ENCODE peak calls at places on chromosomes 2 and 18, in five cellular contexts. One of them, this sample, is unnamed.

GRCh38 chr2:12131975-12132374 is 385.5 kb downstream of the LPIN1 start:
- DNase-seq in esophagus squamous epithelium: no peak
- DNase-seq in uterus: peak
- DNase-seq in prostate gland: no peak
- DNase-seq in tibial nerve: no peak
- DNase-seq in this sample: no peak

GRCh38 chr18:70705831-70706416 is 417.1 kb downstream of the SOCS6 start:
- DNase-seq in esophagus squamous epithelium: no peak
- DNase-seq in prostate gland: no peak
- DNase-seq in uterus: no peak
- DNase-seq in tibial nerve: no peak
- DNase-seq in this sample: no peak

GRCh38 chr2:6773007-6773693 is 92.6 kb downstream of the CMPK2 start:
- DNase-seq in tibial nerve: no peak
- DNase-seq in prostate gland: peak
- DNase-seq in esophagus squamous epithelium: no peak
- DNase-seq in uterus: no peak
- DNase-seq in this sample: peak

GRCh38 chr18:62418258-62418657 is 93.1 kb downstream of the TNFRSF11A start:
- DNase-seq in uterus: no peak
- DNase-seq in tibial nerve: no peak
- DNase-seq in prostate gland: no peak
- DNase-seq in esophagus squamous epithelium: no peak
- DNase-seq in this sample: peak

GRCh38 chr2:70919672-70920366 is 15.9 kb upstream of the ATP6V1B1 start:
- DNase-seq in tibial nerve: peak
- DNase-seq in uterus: peak
- DNase-seq in esophagus squamous epithelium: peak
- DNase-seq in prostate gland: peak
- DNase-seq in this sample: peak

GRCh38 chr18:46622999-46623398 is 34.0 kb downstream of the LOXHD1 start:
- DNase-seq in esophagus squamous epithelium: no peak
- DNase-seq in uterus: no peak
- DNase-seq in tibial nerve: no peak
- DNase-seq in prostate gland: no peak
- DNase-seq in this sample: no peak

GRCh38 chr18:46071894-46072867 is at the start of gene PSTPIP2:
- DNase-seq in uterus: peak
- DNase-seq in tibial nerve: peak
- DNase-seq in prostate gland: peak
- DNase-seq in esophagus squamous epithelium: no peak
- DNase-seq in this sample: peak

GRCh38 chr2:12330916-12331315 is 385.8 kb upstream of the TRIB2 start:
- DNase-seq in prostate gland: no peak
- DNase-seq in esophagus squamous epithelium: no peak
- DNase-seq in uterus: no peak
- DNase-seq in tibial nerve: no peak
- DNase-seq in this sample: no peak

GRCh38 chr2:234288974-234289455 is 207.9 kb downstream of the ARL4C start:
- DNase-seq in prostate gland: peak
- DNase-seq in esophagus squamous epithelium: no peak
- DNase-seq in tibial nerve: peak
- DNase-seq in uterus: no peak
- DNase-seq in this sample: peak

GRCh38 chr2:152037711-152038110 is 61.1 kb downstream of the CACNB4 start:
- DNase-seq in prostate gland: no peak
- DNase-seq in esophagus squamous epithelium: no peak
- DNase-seq in uterus: peak
- DNase-seq in tibial nerve: peak
- DNase-seq in this sample: peak

GRCh38 chr18:5414546-5414945 is 119.0 kb upstream of the ZBTB14 start:
- DNase-seq in tibial nerve: no peak
- DNase-seq in uterus: no peak
- DNase-seq in esophagus squamous epithelium: no peak
- DNase-seq in prostate gland: no peak
- DNase-seq in this sample: no peak

GRCh38 chr2:134232868-134233732 is 20.8 kb upstream of the MGAT5 start:
- DNase-seq in tibial nerve: no peak
- DNase-seq in esophagus squamous epithelium: no peak
- DNase-seq in uterus: no peak
- DNase-seq in prostate gland: no peak
- DNase-seq in this sample: no peak

GRCh38 chr2:66439291-66440010 is 4.5 kb downstream of the MEIS1 start:
- DNase-seq in esophagus squamous epithelium: no peak
- DNase-seq in prostate gland: no peak
- DNase-seq in tibial nerve: no peak
- DNase-seq in uterus: no peak
- DNase-seq in this sample: no peak

GRCh38 chr2:239811001-239811798 is 213.9 kb downstream of the NDUFA10 start:
- DNase-seq in esophagus squamous epithelium: no peak
- DNase-seq in prostate gland: no peak
- DNase-seq in tibial nerve: no peak
- DNase-seq in uterus: peak
- DNase-seq in this sample: no peak

GRCh38 chr18:3605562-3606443 is 155.8 kb downstream of the TGIF1 start:
- DNase-seq in tibial nerve: no peak
- DNase-seq in prostate gland: no peak
- DNase-seq in uterus: no peak
- DNase-seq in esophagus squamous epithelium: no peak
- DNase-seq in this sample: no peak

GRCh38 chr2:107936427-107937359 is 49.6 kb upstream of the SLC5A7 start:
- DNase-seq in prostate gland: no peak
- DNase-seq in tibial nerve: no peak
- DNase-seq in esophagus squamous epithelium: no peak
- DNase-seq in uterus: no peak
- DNase-seq in this sample: no peak

GRCh38 chr2:207474871-207475485 is 54.8 kb upstream of the CREB1 start:
- DNase-seq in tibial nerve: no peak
- DNase-seq in esophagus squamous epithelium: no peak
- DNase-seq in prostate gland: peak
- DNase-seq in uterus: peak
- DNase-seq in this sample: no peak

GRCh38 chr2:152506843-152507242 is 171.9 kb downstream of the FMNL2 start:
- DNase-seq in esophagus squamous epithelium: no peak
- DNase-seq in tibial nerve: no peak
- DNase-seq in prostate gland: no peak
- DNase-seq in uterus: no peak
- DNase-seq in this sample: no peak

GRCh38 chr2:71932027-71932779 is 215.5 kb downstream of the CYP26B1 start:
- DNase-seq in uterus: no peak
- DNase-seq in esophagus squamous epithelium: no peak
- DNase-seq in tibial nerve: no peak
- DNase-seq in prostate gland: peak
- DNase-seq in this sample: no peak

GRCh38 chr18:74531043-74531442 is 3.3 kb upstream of the CNDP1 start:
- DNase-seq in prostate gland: no peak
- DNase-seq in esophagus squamous epithelium: no peak
- DNase-seq in uterus: no peak
- DNase-seq in tibial nerve: no peak
- DNase-seq in this sample: no peak

GRCh38 chr18:55982992-55983391 is 395.0 kb upstream of the TCF4 start:
- DNase-seq in uterus: no peak
- DNase-seq in esophagus squamous epithelium: no peak
- DNase-seq in prostate gland: no peak
- DNase-seq in tibial nerve: no peak
- DNase-seq in this sample: no peak

GRCh38 chr18:9914334-9914583 is 443 bp downstream of the VAPA start:
- DNase-seq in tibial nerve: no peak
- DNase-seq in esophagus squamous epithelium: no peak
- DNase-seq in uterus: no peak
- DNase-seq in prostate gland: no peak
- DNase-seq in this sample: no peak

GRCh38 chr2:230938516-230939065 is 13.5 kb upstream of the GPR55 start:
- DNase-seq in tibial nerve: no peak
- DNase-seq in uterus: no peak
- DNase-seq in esophagus squamous epithelium: no peak
- DNase-seq in prostate gland: no peak
- DNase-seq in this sample: no peak

GRCh38 chr2:119721462-119721861 is 38.3 kb upstream of the PTPN4 start:
- DNase-seq in tibial nerve: no peak
- DNase-seq in esophagus squamous epithelium: no peak
- DNase-seq in uterus: no peak
- DNase-seq in prostate gland: no peak
- DNase-seq in this sample: no peak

GRCh38 chr2:231701456-231702373 is 6.6 kb upstream of the PTMA start:
- DNase-seq in esophagus squamous epithelium: no peak
- DNase-seq in uterus: peak
- DNase-seq in tibial nerve: no peak
- DNase-seq in prostate gland: peak
- DNase-seq in this sample: peak

GRCh38 chr2:96256611-96257113 is 9.1 kb downstream of the TMEM127 start:
- DNase-seq in esophagus squamous epithelium: no peak
- DNase-seq in prostate gland: no peak
- DNase-seq in uterus: no peak
- DNase-seq in tibial nerve: no peak
- DNase-seq in this sample: no peak

GRCh38 chr2:216633616-216634316 is 546 bp downstream of the IGFBP2 start:
- DNase-seq in esophagus squamous epithelium: no peak
- DNase-seq in prostate gland: no peak
- DNase-seq in uterus: no peak
- DNase-seq in tibial nerve: no peak
- DNase-seq in this sample: no peak

GRCh38 chr2:3585239-3586109 is 9.4 kb upstream of the COLEC11 start:
- DNase-seq in esophagus squamous epithelium: no peak
- DNase-seq in prostate gland: no peak
- DNase-seq in tibial nerve: peak
- DNase-seq in uterus: peak
- DNase-seq in this sample: peak

GRCh38 chr2:44168684-44169154 is at the start of gene PPM1B:
- DNase-seq in esophagus squamous epithelium: peak
- DNase-seq in prostate gland: peak
- DNase-seq in uterus: no peak
- DNase-seq in tibial nerve: no peak
- DNase-seq in this sample: no peak
- TF ChIP-seq POLR2A in esophagus squamous epithelium: peak
- TF ChIP-seq POLR2A in prostate gland: peak
- TF ChIP-seq POLR2A in uterus: peak
- TF ChIP-seq POLR2A in tibial nerve: peak
- TF ChIP-seq POLR2A in this sample: peak

GRCh38 chr2:165927353-165927752 is 26.2 kb downstream of the TTC21B start:
- DNase-seq in esophagus squamous epithelium: no peak
- DNase-seq in prostate gland: no peak
- DNase-seq in uterus: no peak
- DNase-seq in tibial nerve: no peak
- DNase-seq in this sample: no peak

GRCh38 chr2:165927774-165928173 is 25.8 kb downstream of the TTC21B start:
- DNase-seq in uterus: no peak
- DNase-seq in prostate gland: no peak
- DNase-seq in tibial nerve: no peak
- DNase-seq in esophagus squamous epithelium: no peak
- DNase-seq in this sample: no peak

GRCh38 chr2:165920748-165921147 is 32.8 kb downstream of the TTC21B start:
- DNase-seq in uterus: no peak
- DNase-seq in esophagus squamous epithelium: no peak
- DNase-seq in prostate gland: no peak
- DNase-seq in tibial nerve: no peak
- DNase-seq in this sample: no peak

GRCh38 chr2:165924950-165925349 is 28.6 kb downstream of the TTC21B start:
- DNase-seq in tibial nerve: no peak
- DNase-seq in esophagus squamous epithelium: no peak
- DNase-seq in uterus: no peak
- DNase-seq in prostate gland: no peak
- DNase-seq in this sample: no peak
- TF ChIP-seq CTCF in tibial nerve: no peak
- TF ChIP-seq CTCF in esophagus squamous epithelium: no peak
- TF ChIP-seq CTCF in uterus: no peak
- TF ChIP-seq CTCF in prostate gland: no peak
- TF ChIP-seq CTCF in this sample: no peak

DNA sequence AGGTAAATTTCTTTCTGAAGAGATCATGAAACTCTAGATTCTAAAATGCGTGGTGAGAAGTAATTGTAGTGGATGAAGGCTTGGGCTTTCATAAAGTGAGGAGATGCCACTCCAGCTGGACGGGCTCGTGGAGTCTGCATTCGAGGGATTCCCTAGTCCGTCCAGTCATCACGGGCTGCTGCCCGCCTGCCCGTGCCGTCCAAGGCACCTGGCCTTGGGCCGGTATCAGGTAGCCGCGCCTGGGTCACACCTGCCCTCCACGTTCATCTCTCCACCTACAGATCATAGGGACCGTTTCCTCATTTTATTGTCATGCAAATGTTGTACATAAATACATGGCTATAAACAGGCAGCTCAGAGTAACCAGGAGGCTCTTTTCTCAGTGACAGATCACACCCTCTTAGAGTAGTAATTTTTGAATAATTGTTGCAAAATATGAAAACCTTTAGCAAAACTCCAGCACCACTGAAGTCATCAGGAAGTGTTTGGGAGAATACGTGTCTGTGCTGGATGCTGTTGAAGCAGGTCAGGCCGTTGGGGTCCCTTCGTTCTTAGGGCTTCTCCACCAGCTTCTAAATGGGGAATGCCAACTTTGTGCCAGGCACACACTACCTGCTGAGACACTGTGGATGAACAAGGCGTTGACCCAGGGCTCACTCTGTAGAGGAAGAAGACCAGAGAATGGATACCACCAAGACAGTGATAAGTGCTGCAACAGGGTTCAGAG is 112.6 kb downstream of the FAM210A start:
- DNase-seq in tibial nerve: no peak
- DNase-seq in uterus: no peak
- DNase-seq in prostate gland: no peak
- DNase-seq in esophagus squamous epithelium: no peak
- DNase-seq in this sample: no peak
- TF ChIP-seq POLR2A in tibial nerve: no peak
- TF ChIP-seq POLR2A in uterus: no peak
- TF ChIP-seq POLR2A in prostate gland: no peak
- TF ChIP-seq POLR2A in esophagus squamous epithelium: peak
- TF ChIP-seq POLR2A in this sample: no peak

GRCh38 chr18:22560797-22561196 is 143.1 kb upstream of the CTAGE1 start:
- DNase-seq in tibial nerve: no peak
- DNase-seq in esophagus squamous epithelium: no peak
- DNase-seq in prostate gland: no peak
- DNase-seq in uterus: no peak
- DNase-seq in this sample: no peak

GRCh38 chr18:22558945-22559385 is 141.2 kb upstream of the CTAGE1 start:
- DNase-seq in uterus: peak
- DNase-seq in prostate gland: peak
- DNase-seq in esophagus squamous epithelium: no peak
- DNase-seq in tibial nerve: no peak
- DNase-seq in this sample: no peak

GRCh38 chr18:22557160-22557941 is 139.6 kb upstream of the CTAGE1 start:
- DNase-seq in esophagus squamous epithelium: no peak
- DNase-seq in tibial nerve: no peak
- DNase-seq in uterus: no peak
- DNase-seq in prostate gland: no peak
- DNase-seq in this sample: no peak

GRCh38 chr18:22560283-22560627 is 142.5 kb upstream of the CTAGE1 start:
- DNase-seq in tibial nerve: no peak
- DNase-seq in prostate gland: no peak
- DNase-seq in esophagus squamous epithelium: no peak
- DNase-seq in uterus: no peak
- DNase-seq in this sample: no peak

GRCh38 chr18:22559414-22560282 is 141.9 kb upstream of the CTAGE1 start:
- DNase-seq in prostate gland: peak
- DNase-seq in esophagus squamous epithelium: no peak
- DNase-seq in uterus: peak
- DNase-seq in tibial nerve: no peak
- DNase-seq in this sample: peak
- TF ChIP-seq CTCF in prostate gland: no peak
- TF ChIP-seq CTCF in esophagus squamous epithelium: no peak
- TF ChIP-seq CTCF in uterus: no peak
- TF ChIP-seq CTCF in tibial nerve: peak
- TF ChIP-seq CTCF in this sample: no peak